ENCODE peak calls at places on chromosomes 4 and X, in four cellular contexts. One of them, this sample, is unnamed.

GRCh38 chrX:130714665-130715064 is 188.3 kb downstream of the ENOX2 start:
- DNase-seq in uterus: no peak
- DNase-seq in SJCRH30: no peak
- DNase-seq in caudate nucleus: no peak
- DNase-seq in this sample: no peak

GRCh38 chr4:1684756-1685603 is 867 bp upstream of the FAM53A start:
- DNase-seq in uterus: peak; percentile 24
- DNase-seq in SJCRH30: no peak
- DNase-seq in caudate nucleus: no peak
- DNase-seq in this sample: no peak

GRCh38 chr4:8696369-8697127 is 104.0 kb downstream of the CPZ start:
- DNase-seq in uterus: no peak
- DNase-seq in SJCRH30: no peak
- DNase-seq in caudate nucleus: no peak
- DNase-seq in this sample: no peak

GRCh38 chrX:110097920-110098319 is 95.0 kb downstream of the TMEM164 start:
- DNase-seq in uterus: no peak
- DNase-seq in SJCRH30: no peak
- DNase-seq in caudate nucleus: no peak
- DNase-seq in this sample: no peak

GRCh38 chr4:150149381-150149780 is 71.1 kb downstream of the DCLK2 start:
- DNase-seq in uterus: no peak
- DNase-seq in SJCRH30: no peak
- DNase-seq in caudate nucleus: no peak
- DNase-seq in this sample: no peak

GRCh38 chr4:185229021-185229818 is 19.8 kb downstream of the SNX25 start:
- DNase-seq in uterus: no peak
- DNase-seq in SJCRH30: no peak
- DNase-seq in caudate nucleus: no peak
- DNase-seq in this sample: no peak

GRCh38 chrX:94560930-94561329 is 886.9 kb downstream of the FAM133A start:
- DNase-seq in uterus: no peak
- DNase-seq in SJCRH30: no peak
- DNase-seq in caudate nucleus: no peak
- DNase-seq in this sample: no peak

GRCh38 chrX:86370927-86371326 is 222.7 kb downstream of the DACH2 start:
- DNase-seq in uterus: no peak
- DNase-seq in SJCRH30: no peak
- DNase-seq in caudate nucleus: no peak
- DNase-seq in this sample: no peak

GRCh38 chr4:142126890-142127497 is 490.6 kb downstream of the IL15 start:
- DNase-seq in uterus: peak; percentile 31
- DNase-seq in SJCRH30: peak; percentile 42
- DNase-seq in caudate nucleus: no peak
- DNase-seq in this sample: peak; percentile 44

GRCh38 chr4:8725071-8725841 is 132.7 kb downstream of the CPZ start:
- DNase-seq in uterus: peak; percentile 6
- DNase-seq in SJCRH30: no peak
- DNase-seq in caudate nucleus: no peak
- DNase-seq in this sample: no peak

GRCh38 chr4:123452585-123452984 is 56.0 kb downstream of the SPRY1 start:
- DNase-seq in uterus: peak; percentile 22
- DNase-seq in SJCRH30: peak; percentile 71
- DNase-seq in caudate nucleus: no peak
- DNase-seq in this sample: peak; percentile 32

GRCh38 chrX:781216-782211 is 150.9 kb downstream of the SHOX start:
- DNase-seq in uterus: no peak
- DNase-seq in SJCRH30: peak; percentile 17
- DNase-seq in caudate nucleus: no peak
- DNase-seq in this sample: no peak

GRCh38 chrX:45472968-45473367 is 272.3 kb upstream of the DIPK2B start:
- DNase-seq in uterus: no peak
- DNase-seq in SJCRH30: no peak
- DNase-seq in caudate nucleus: no peak
- DNase-seq in this sample: no peak

GRCh38 chrX:101377542-101377941 is 8.4 kb downstream of the BTK start:
- DNase-seq in uterus: no peak
- DNase-seq in SJCRH30: no peak
- DNase-seq in caudate nucleus: no peak
- DNase-seq in this sample: no peak

GRCh38 chr4:47551682-47552081 is 66.6 kb downstream of the ATP10D start:
- DNase-seq in uterus: no peak
- DNase-seq in SJCRH30: no peak
- DNase-seq in caudate nucleus: no peak
- DNase-seq in this sample: no peak

GRCh38 chr4:179196511-179196910 is 1754.3 kb upstream of the AGA start:
- DNase-seq in uterus: no peak
- DNase-seq in SJCRH30: no peak
- DNase-seq in caudate nucleus: no peak
- DNase-seq in this sample: no peak

GRCh38 chr4:147057631-147057980 is 111.9 kb upstream of the TTC29 start:
- DNase-seq in uterus: no peak
- DNase-seq in SJCRH30: no peak
- DNase-seq in caudate nucleus: no peak
- DNase-seq in this sample: no peak
- H3K27ac ChIP-seq in uterus: peak overlapping the region; percentile 48
- H3K27ac ChIP-seq in SJCRH30: peak overlapping the region; percentile 18
- H3K27ac ChIP-seq in caudate nucleus: no peak overlapping the region
- H3K27ac ChIP-seq in this sample: no peak overlapping the region

GRCh38 chrX:13829995-13830394 is 13.1 kb upstream of the GPM6B start:
- DNase-seq in uterus: no peak
- DNase-seq in SJCRH30: no peak
- DNase-seq in caudate nucleus: no peak
- DNase-seq in this sample: no peak

GRCh38 chrX:13825178-13825762 is 8.4 kb upstream of the GPM6B start:
- DNase-seq in uterus: no peak
- DNase-seq in SJCRH30: no peak
- DNase-seq in caudate nucleus: no peak
- DNase-seq in this sample: no peak

GRCh38 chrX:13826770-13827169 is 9.9 kb upstream of the GPM6B start:
- DNase-seq in uterus: no peak
- DNase-seq in SJCRH30: no peak
- DNase-seq in caudate nucleus: no peak
- DNase-seq in this sample: no peak

GRCh38 chrX:13828392-13828791 is 11.5 kb upstream of the GPM6B start:
- DNase-seq in uterus: no peak
- DNase-seq in SJCRH30: no peak
- DNase-seq in caudate nucleus: no peak
- DNase-seq in this sample: no peak

DNA sequence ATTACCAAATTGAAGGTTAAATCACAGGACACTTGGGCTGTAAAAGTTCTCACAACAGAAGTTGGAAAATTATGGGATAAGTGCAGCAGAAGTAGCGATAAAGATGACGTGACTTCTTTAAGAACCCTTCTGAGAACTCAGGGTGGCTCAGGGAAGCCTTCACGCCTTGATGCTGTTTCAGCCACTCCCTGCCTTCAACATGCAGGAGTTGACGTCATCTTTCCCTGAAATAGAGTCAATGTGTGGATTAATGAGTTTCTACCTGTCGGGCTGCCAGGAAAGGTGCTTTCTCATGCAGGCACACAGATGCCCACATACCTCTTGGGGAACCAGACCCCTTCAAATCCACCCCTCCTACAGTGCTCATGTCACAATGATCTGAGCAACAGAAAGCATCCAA is 10.8 kb upstream of the GPM6B start:
- DNase-seq in uterus: no peak
- DNase-seq in SJCRH30: no peak
- DNase-seq in caudate nucleus: no peak
- DNase-seq in this sample: no peak
- H3K27ac ChIP-seq in uterus: no peak overlapping the region
- H3K27ac ChIP-seq in SJCRH30: no peak overlapping the region
- H3K27ac ChIP-seq in caudate nucleus: peak overlapping the region; percentile 5
- H3K27ac ChIP-seq in this sample: no peak overlapping the region

DNA sequence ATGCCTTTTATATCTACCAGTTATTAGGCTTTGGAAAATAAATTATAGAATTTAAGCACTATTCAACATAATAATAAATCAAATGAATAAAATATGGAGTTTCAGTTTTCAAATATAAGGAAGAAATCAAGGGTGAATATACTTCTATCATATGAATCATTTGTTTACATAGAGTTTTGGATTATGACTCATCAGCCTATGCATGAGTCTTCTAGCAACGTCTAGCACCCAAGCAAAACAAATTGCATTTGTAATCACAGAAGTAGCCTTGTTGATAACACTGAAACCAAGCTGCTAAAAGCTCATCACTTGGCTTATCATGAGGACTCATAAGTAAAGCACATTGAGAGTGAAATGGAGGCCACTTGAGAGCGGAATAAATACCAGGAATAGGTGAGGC is 434.6 kb downstream of the PCDH11X start:
- DNase-seq in uterus: no peak
- DNase-seq in SJCRH30: no peak
- DNase-seq in caudate nucleus: no peak
- DNase-seq in this sample: no peak
- H3K27ac ChIP-seq in uterus: no peak overlapping the region
- H3K27ac ChIP-seq in SJCRH30: no peak overlapping the region
- H3K27ac ChIP-seq in caudate nucleus: no peak overlapping the region
- H3K27ac ChIP-seq in this sample: no peak overlapping the region

DNA sequence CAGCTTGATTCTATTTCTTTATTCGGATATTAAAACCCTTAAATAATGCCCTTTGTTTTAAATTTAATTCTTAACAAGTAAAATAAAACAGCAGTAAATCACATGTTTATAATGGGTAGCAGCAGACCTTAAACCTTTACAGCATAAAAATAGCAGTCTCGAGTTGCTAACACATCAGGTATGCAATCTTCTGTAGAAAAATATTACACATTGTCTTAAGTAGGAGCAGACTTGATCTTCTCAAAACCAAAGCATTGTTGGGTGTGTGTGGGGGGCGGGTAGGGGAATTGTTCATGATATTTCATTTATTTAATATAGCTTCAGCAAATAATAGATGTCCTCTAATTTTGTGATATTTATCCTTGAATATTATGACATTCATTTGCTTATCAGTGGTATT is 331.4 kb downstream of the PCDH7 start:
- DNase-seq in uterus: no peak
- DNase-seq in SJCRH30: no peak
- DNase-seq in caudate nucleus: no peak
- DNase-seq in this sample: no peak
- H3K27ac ChIP-seq in uterus: no peak overlapping the region
- H3K27ac ChIP-seq in SJCRH30: no peak overlapping the region
- H3K27ac ChIP-seq in caudate nucleus: no peak overlapping the region
- H3K27ac ChIP-seq in this sample: no peak overlapping the region

DNA sequence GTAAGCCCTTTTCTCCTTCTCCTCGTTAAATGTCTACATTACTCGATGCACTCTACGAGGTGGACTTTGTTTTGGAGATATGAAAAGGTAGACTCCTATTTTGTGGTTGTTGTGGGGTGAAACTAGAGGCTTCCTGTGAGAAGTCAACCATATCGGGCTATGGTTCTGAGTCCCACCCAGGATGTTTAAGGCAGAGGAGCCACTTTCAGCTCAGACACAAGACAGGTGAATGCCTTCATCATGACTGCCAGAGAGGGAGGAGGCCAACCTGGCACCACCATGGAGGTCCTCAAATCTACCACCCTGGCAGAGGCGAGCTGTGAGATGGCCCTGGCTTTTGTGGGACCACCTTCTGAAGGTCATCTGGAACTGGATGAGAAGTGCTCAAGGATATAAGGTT is 154.4 kb upstream of the KLF3 start:
- DNase-seq in uterus: no peak
- DNase-seq in SJCRH30: no peak
- DNase-seq in caudate nucleus: no peak
- DNase-seq in this sample: no peak
- H3K27ac ChIP-seq in uterus: no peak overlapping the region
- H3K27ac ChIP-seq in SJCRH30: no peak overlapping the region
- H3K27ac ChIP-seq in caudate nucleus: no peak overlapping the region
- H3K27ac ChIP-seq in this sample: no peak overlapping the region

GRCh38 chr4:182413550-182413949 is 170.3 kb downstream of the TENM3 start:
- DNase-seq in uterus: no peak
- DNase-seq in SJCRH30: no peak
- DNase-seq in caudate nucleus: no peak
- DNase-seq in this sample: no peak

GRCh38 chr4:182416101-182416500 is 172.9 kb downstream of the TENM3 start:
- DNase-seq in uterus: no peak
- DNase-seq in SJCRH30: no peak
- DNase-seq in caudate nucleus: no peak
- DNase-seq in this sample: no peak

GRCh38 chr4:182418054-182418734 is 175.0 kb downstream of the TENM3 start:
- DNase-seq in uterus: no peak
- DNase-seq in SJCRH30: no peak
- DNase-seq in caudate nucleus: no peak
- DNase-seq in this sample: no peak
- H3K27ac ChIP-seq in uterus: no peak overlapping the region
- H3K27ac ChIP-seq in SJCRH30: no peak overlapping the region
- H3K27ac ChIP-seq in caudate nucleus: no peak overlapping the region
- H3K27ac ChIP-seq in this sample: no peak overlapping the region

GRCh38 chrX:153948002-153948466 is 3.6 kb upstream of the RENBP start:
- DNase-seq in uterus: no peak
- DNase-seq in SJCRH30: no peak
- DNase-seq in caudate nucleus: no peak
- DNase-seq in this sample: no peak
- H3K27ac ChIP-seq in uterus: peak overlapping the region; percentile 56
- H3K27ac ChIP-seq in SJCRH30: no peak overlapping the region
- H3K27ac ChIP-seq in caudate nucleus: peak overlapping the region; percentile 24
- H3K27ac ChIP-seq in this sample: no peak overlapping the region

This sample was measured in substantia nigra.